ENCODE peak calls at places on chromosomes 12 and 14, in five cellular contexts. T is HepG2, C is H1, V is HCT116, J is SK-N-SH. Z is an unnamed sample.
A peak's percentile ranks its signal among the peaks of the same experiment; 100 is the strongest.

GRCh38 chr14:20429801-20430669 is 5.9 kb downstream of the KLHL33 start:
- DNase-seq in C (no peak), T (peak; percentile 30), V (no peak), J (no peak), Z (no peak)

GRCh38 chr12:120654656-120655055 is 14.2 kb downstream of the CABP1 start:
- DNase-seq in T (no peak), J (no peak), V (no peak), C (no peak), Z (no peak)

GRCh38 chr14:93006484-93007128 is 83.7 kb downstream of the CHGA start:
- DNase-seq in T (no peak), C (no peak), J (no peak), V (no peak), Z (no peak)

GRCh38 chr14:68968051-68968450 is 11.1 kb downstream of the ACTN1 start:
- DNase-seq in V (no peak), C (no peak), J (no peak), T (no peak), Z (no peak)

GRCh38 chr14:102772781-102773570 is 4.3 kb upstream of the TRAF3 start:
- DNase-seq in V (no peak), T (peak; percentile 43), C (peak; percentile 71), J (no peak), Z (peak; percentile 73)

GRCh38 chr14:90641111-90642010 is 174.9 kb downstream of the TTC7B start:
- DNase-seq in V (no peak), C (no peak), J (no peak), T (no peak), Z (no peak)

GRCh38 chr12:27780612-27781408 is 774 bp upstream of the MANSC4 start:
- DNase-seq in C (peak; percentile 79), J (peak; percentile 70), V (no peak), T (peak; percentile 20), Z (peak; percentile 31)

GRCh38 chr14:55813635-55814034 is 233.6 kb downstream of the KTN1 start:
- DNase-seq in J (no peak), C (no peak), V (no peak), T (no peak), Z (no peak)

GRCh38 chr14:62117010-62117717 is 354.9 kb downstream of the SNAPC1 start:
- DNase-seq in T (peak; percentile 38), V (no peak), C (peak; percentile 93), J (peak; percentile 91), Z (peak; percentile 48)

GRCh38 chr12:65967696-65968095 is 143.4 kb downstream of the HMGA2 start:
- DNase-seq in T (no peak), J (no peak), V (no peak), C (no peak), Z (no peak)

GRCh38 chr14:104693482-104694431 is 4.3 kb downstream of the INF2 start:
- DNase-seq in V (no peak), C (no peak), J (no peak), T (no peak), Z (no peak)

GRCh38 chr12:116910645-116911449 is at the start of gene FBXW8:
- DNase-seq in J (peak; percentile 96), C (peak; percentile 87), V (peak; percentile 48), T (peak; percentile 61), Z (peak; percentile 82)

GRCh38 chr14:67821121-67821520 is 1.5 kb downstream of the RAD51B start:
- DNase-seq in V (no peak), T (no peak), C (no peak), J (no peak), Z (no peak)

GRCh38 chr14:67820428-67820881 is 876 bp downstream of the RAD51B start:
- DNase-seq in T (peak; percentile 12), C (no peak), J (peak; percentile 18), V (no peak), Z (no peak)

GRCh38 chr14:67816326-67817009 is at the start of gene ZFYVE26:
- DNase-seq in T (peak; percentile 98), C (peak; percentile 90), V (peak; percentile 90), J (peak; percentile 91), Z (peak; percentile 99)

GRCh38 chr14:67817750-67818438 is 1.5 kb upstream of the ZFYVE26 start:
- DNase-seq in J (no peak), T (no peak), V (no peak), C (no peak), Z (no peak)

GRCh38 chr14:67819563-67820411 is at the start of gene RAD51B:
- DNase-seq in T (peak; percentile 76), V (peak; percentile 75), J (peak; percentile 82), C (peak; percentile 91), Z (peak; percentile 85)
- TF ChIP-seq JUND in T (no peak), V (no peak), J (no peak), C (no peak), Z (no peak)

GRCh38 chr12:95919110-95919509 is 23.3 kb downstream of the CCDC38 start:
- DNase-seq in V (no peak), C (no peak), J (no peak), T (no peak), Z (no peak)

GRCh38 chr12:95918194-95918993 is 24.0 kb downstream of the CCDC38 start:
- DNase-seq in V (peak; percentile 37), J (peak; percentile 70), T (peak; percentile 71), C (peak; percentile 52), Z (peak; percentile 81)

GRCh38 chr12:95922231-95922630 is 20.2 kb downstream of the CCDC38 start:
- DNase-seq in T (no peak), C (no peak), V (no peak), J (no peak), Z (no peak)
- TF ChIP-seq JUND in T (no peak), C (no peak), V (no peak), J (no peak), Z (no peak)

GRCh38 chr12:105485321-105485910 is 154.9 kb downstream of the C12orf75 start:
- DNase-seq in J (no peak), C (no peak), V (no peak), T (no peak), Z (no peak)
- TF ChIP-seq JUND in J (no peak), C (no peak), V (no peak), T (no peak), Z (no peak)

DNA sequence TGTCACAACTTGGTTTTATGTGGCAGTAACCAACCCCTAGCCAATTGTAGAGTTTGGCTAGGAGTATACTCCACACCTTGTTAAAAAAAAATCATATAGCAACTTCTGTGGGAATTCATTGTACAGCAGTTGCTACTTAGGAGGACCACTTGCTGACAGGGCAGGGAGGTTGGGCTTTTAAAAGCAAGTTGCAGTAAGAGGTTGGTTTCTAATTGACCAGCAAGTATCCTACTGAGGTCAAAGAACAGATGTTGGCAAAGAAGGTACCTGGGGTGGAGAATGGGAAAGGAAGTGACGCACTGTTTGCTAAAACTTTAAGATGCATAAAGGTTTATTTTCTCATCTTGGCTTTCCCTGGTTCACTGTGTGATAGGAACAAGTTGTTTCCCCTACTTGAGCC is 104.6 kb downstream of the TBX3 start:
- DNase-seq in T (no peak), V (no peak), C (no peak), J (no peak), Z (no peak)
- TF ChIP-seq JUND in T (no peak), V (no peak), C (no peak), J (no peak), Z (no peak)

DNA sequence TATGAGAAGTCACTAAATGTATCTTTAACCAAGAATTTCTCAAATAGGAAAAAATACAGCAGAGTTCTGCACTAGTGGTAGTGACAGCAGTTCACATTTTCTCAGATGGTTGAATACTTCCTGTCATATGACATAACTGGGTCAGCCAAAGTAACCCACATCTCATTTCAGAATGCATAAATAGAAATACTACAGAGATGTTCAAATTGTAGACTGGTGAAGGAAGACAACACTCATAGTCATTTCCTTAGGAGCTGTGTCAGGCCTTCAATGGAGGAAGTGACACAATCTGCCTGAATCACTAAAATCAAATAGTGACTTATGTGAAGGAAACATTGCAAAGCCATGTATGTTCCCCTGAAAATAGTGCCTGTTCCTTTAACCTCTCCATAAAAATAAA is 32.4 kb downstream of the FERMT2 start:
- DNase-seq in J (no peak), V (no peak), T (no peak), C (no peak), Z (no peak)
- TF ChIP-seq JUND in J (peak; percentile 38), V (no peak), T (no peak), C (no peak), Z (no peak)

Z was measured in T47D.